ENCODE peak calls at places on chromosome 5, in eight cellular contexts. H is CD8-positive, alpha-beta T cell; O is mucosa of descending colon; L is HCT116; C is left lung; M is Panc1; V is gastrocnemius medialis; N is HepG2. B is an unnamed sample.

GRCh38 chr5:41093803-41094202 is 22.7 kb upstream of the MROH2B start:
- ATAC-seq in N (no peak), V (no peak), L (no peak), O (no peak), C (no peak), M (no peak), H (no peak), B (no peak)

GRCh38 chr5:112931473-112931872 is 9.4 kb upstream of the REEP5 start:
- ATAC-seq in V (no peak), M (no peak), H (no peak), O (no peak), N (no peak), C (no peak), L (no peak), B (no peak)

GRCh38 chr5:159412284-159413046 is 82.2 kb upstream of the IL12B start:
- ATAC-seq in L (no peak), O (peak; percentile 81), M (no peak), N (no peak), V (no peak), C (peak; percentile 33), H (peak; percentile 90), B (no peak)

GRCh38 chr5:80760178-80760577 is 105.4 kb upstream of the DHFR start:
- ATAC-seq in N (no peak), C (no peak), M (no peak), H (no peak), O (no peak), V (no peak), L (no peak), B (no peak)

GRCh38 chr5:87412417-87413115 is at the start of gene CCNH:
- ATAC-seq in N (peak; percentile 99), L (peak; percentile 99), C (peak; percentile 99), O (peak; percentile 99), M (peak; percentile 99), H (peak; percentile 97), V (peak; percentile 95), B (peak; percentile 98)

GRCh38 chr5:121019112-121019511 is 555.0 kb downstream of the PRR16 start:
- ATAC-seq in M (no peak), O (no peak), L (no peak), H (no peak), V (no peak), N (no peak), C (no peak), B (no peak)

GRCh38 chr5:59661939-59662615 is 231.4 kb downstream of the PDE4D start:
- ATAC-seq in N (peak; percentile 93), L (no peak), V (no peak), O (peak; percentile 46), H (no peak), C (peak; percentile 48), M (no peak), B (no peak)

GRCh38 chr5:64506567-64507321 is 929 bp downstream of the RGS7BP start:
- ATAC-seq in L (no peak), M (no peak), N (peak; percentile 13), H (no peak), O (no peak), V (no peak), C (peak; percentile 28), B (no peak)

GRCh38 chr5:31121224-31121623 is 72.3 kb upstream of the CDH6 start:
- ATAC-seq in O (no peak), M (no peak), L (no peak), H (no peak), N (no peak), C (no peak), V (no peak), B (no peak)

GRCh38 chr5:157924931-157925729 is 66.2 kb upstream of the CLINT1 start:
- ATAC-seq in L (no peak), N (no peak), H (no peak), O (peak; percentile 91), M (no peak), C (peak; percentile 91), V (no peak), B (no peak)

GRCh38 chr5:1792842-1793266 is 6.8 kb downstream of the MRPL36 start:
- ATAC-seq in M (peak; percentile 31), O (peak; percentile 80), C (peak; percentile 32), L (no peak), V (no peak), H (peak; percentile 97), N (no peak), B (no peak)

GRCh38 chr5:111966290-111966689 is 209.3 kb upstream of the NREP start:
- ATAC-seq in L (no peak), N (no peak), M (no peak), C (no peak), H (no peak), O (no peak), V (no peak), B (no peak)

GRCh38 chr5:132325691-132326090 is 31.5 kb downstream of the SLC22A4 start:
- ATAC-seq in N (no peak), L (no peak), M (no peak), H (no peak), C (no peak), V (no peak), O (peak; percentile 58), B (no peak)

GRCh38 chr5:72151646-72152045 is 44.4 kb downstream of the MAP1B start:
- ATAC-seq in V (peak; percentile 57), H (no peak), N (no peak), C (no peak), L (no peak), M (no peak), O (no peak), B (peak; percentile 80)

GRCh38 chr5:177997846-177998245 is 1.8 kb upstream of the PROP1 start:
- ATAC-seq in H (no peak), M (no peak), N (no peak), V (no peak), O (no peak), C (no peak), L (no peak), B (no peak)

GRCh38 chr5:142840591-142840990 is 70.4 kb downstream of the ARHGAP26 start:
- ATAC-seq in L (no peak), M (no peak), H (no peak), N (no peak), C (no peak), O (peak; percentile 12), V (peak; percentile 56), B (peak; percentile 50)

GRCh38 chr5:2207416-2207950 is 324.8 kb upstream of the IRX4 start:
- ATAC-seq in H (no peak), M (no peak), V (no peak), N (peak; percentile 23), L (peak; percentile 27), O (no peak), C (no peak), B (no peak)

GRCh38 chr5:100424787-100425186 is 110.4 kb upstream of the FAM174A start:
- ATAC-seq in C (no peak), M (no peak), L (no peak), V (no peak), O (no peak), H (no peak), N (no peak), B (no peak)

GRCh38 chr5:100430268-100430900 is 104.8 kb upstream of the FAM174A start:
- ATAC-seq in O (peak; percentile 56), C (peak; percentile 87), L (peak; percentile 74), N (peak; percentile 66), H (peak; percentile 46), M (no peak), V (no peak), B (no peak)
- TF ChIP-seq CTCF in O (peak; percentile 77), C (peak; percentile 92), L (peak; percentile 96), N (peak; percentile 76), H (peak; percentile 84), M (peak; percentile 93), V (peak; percentile 54), B (peak; percentile 84)

GRCh38 chr5:45189042-45189441 is 380.3 kb downstream of the MRPS30 start:
- ATAC-seq in V (no peak), C (no peak), L (no peak), H (no peak), O (no peak), N (no peak), M (no peak), B (no peak)
- H3K36me3 ChIP-seq in V (no peaks in the 10 kb centered on the region), C (no peaks in the 10 kb centered on the region), L (no peaks in the 10 kb centered on the region), H (no peaks in the 10 kb centered on the region), O (no peaks in the 10 kb centered on the region), N (no peaks in the 10 kb centered on the region), M (no peaks in the 10 kb centered on the region), B (no peaks in the 10 kb centered on the region)

GRCh38 chr5:126490167-126490937 is 67.1 kb downstream of the GRAMD2B start:
- ATAC-seq in C (peak; percentile 24), N (peak; percentile 75), V (no peak), M (no peak), L (peak; percentile 74), H (no peak), O (peak; percentile 16), B (peak; percentile 63)
- TF ChIP-seq CTCF in C (no peak), N (no peak), V (no peak), M (no peak), L (no peak), H (no peak), O (no peak), B (no peak)

DNA sequence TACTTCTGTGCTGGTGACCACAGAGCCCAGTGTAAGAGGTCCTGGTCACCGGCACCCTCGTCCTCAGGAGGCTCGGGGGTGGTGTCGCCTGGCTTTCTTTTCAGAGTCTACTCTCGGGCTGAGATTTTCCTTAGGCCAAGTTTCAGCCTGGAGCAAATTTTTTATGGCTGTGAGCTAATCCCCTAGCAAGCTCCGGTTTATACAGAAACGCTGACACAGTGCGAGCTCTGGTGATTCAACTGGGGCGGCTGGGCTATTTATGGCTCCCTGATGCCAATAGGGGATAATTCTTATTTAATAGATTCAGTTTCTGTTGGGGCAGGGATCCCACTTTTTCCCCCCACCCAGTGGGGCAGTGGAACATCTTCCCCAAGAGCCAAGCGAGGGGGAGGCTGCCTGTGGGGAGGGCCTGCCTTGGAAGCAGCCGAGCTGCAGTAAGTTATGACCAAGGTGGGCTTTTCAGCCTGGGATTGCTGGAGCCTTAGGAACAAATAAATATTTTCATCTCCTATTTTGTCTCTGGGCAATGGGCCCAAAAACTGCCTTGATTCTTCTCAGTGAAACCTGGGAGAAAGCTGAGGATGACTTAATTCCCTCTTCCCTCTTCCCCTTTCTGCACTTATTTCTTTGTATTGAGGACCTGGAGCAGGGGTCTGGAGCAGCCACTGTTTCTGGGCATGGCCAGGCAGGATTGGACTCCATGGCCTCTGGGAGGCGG is 129.0 kb downstream of the MACROH2A1 start:
- ATAC-seq in V (peak; percentile 91), N (no peak), O (peak; percentile 55), H (no peak), M (no peak), L (no peak), C (no peak), B (peak; percentile 68)
- H3K36me3 ChIP-seq in V (no peaks in the 10 kb centered on the region), N (no peaks in the 10 kb centered on the region), O (no peaks in the 10 kb centered on the region), H (no peaks in the 10 kb centered on the region), M (no peaks in the 10 kb centered on the region), L (no peaks in the 10 kb centered on the region), C (no peaks in the 10 kb centered on the region), B (no peaks in the 10 kb centered on the region)

DNA sequence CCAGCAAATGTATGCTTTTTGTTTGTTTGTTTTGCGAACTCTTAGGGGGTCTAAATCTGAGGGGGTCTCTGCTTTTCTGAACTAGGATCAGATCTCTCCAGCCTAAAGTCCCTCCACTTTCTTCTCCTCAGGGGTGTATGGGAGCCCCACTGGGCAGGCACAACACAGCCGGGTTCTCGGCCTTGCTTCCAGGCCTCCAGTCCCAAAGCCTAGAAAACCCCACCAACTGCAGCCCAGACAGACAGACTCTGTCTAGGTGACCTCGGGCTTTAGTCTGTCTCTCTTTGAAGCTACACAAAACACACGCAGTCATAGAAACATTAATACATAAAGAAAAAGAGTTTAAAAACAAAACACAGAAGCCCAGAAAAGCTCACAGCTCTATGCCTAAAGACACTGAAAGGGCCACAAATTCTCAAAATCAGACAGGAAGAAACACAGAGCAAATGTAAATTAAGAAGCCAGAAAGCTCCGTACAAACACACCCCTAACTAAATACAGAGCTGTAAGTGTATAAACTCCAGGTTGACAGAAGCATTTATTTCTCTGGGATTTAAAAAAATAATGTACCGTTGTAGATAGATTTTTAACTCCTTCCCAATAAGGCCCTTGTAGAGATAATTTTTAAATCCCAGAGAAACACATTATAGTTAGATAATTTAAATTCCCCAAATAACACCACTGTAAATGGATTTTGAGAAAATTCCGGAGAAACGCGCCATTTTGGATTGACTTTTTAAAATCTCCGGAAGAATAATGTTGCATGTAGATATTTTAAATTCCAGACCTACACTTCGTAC is 2.0 kb downstream of the PITX1 start:
- ATAC-seq in H (no peak), L (no peak), O (no peak), C (no peak), V (no peak), M (peak; percentile 15), N (no peak), B (no peak)
- TF ChIP-seq CTCF in H (no peak), L (no peak), O (no peak), C (no peak), V (no peak), M (no peak), N (no peak), B (no peak)

B was measured in gastroesophageal sphincter.